ENCODE peak calls at places on chromosomes 5 and 9, in seven cellular contexts. T is T-helper 17 cell, W is coronary artery, Q is aorta, N is brain microvascular endothelial cell, Y is heart right ventricle, F is NCI-H1092. V is an unnamed sample.

GRCh38 chr5:113205807-113206206 is 229.0 kb downstream of the TSSK1B start:
- DNase-seq in F (no peak), N (no peak), W (no peak), T (no peak), Q (no peak), Y (no peak), V (peak)

GRCh38 chr5:173845321-173845720 is 42.8 kb upstream of the CPEB4 start:
- DNase-seq in W (no peak), Y (no peak), T (no peak), Q (no peak), N (no peak), F (no peak), V (no peak)

GRCh38 chr9:112921549-112921948 is 30.9 kb upstream of the SLC46A2 start:
- DNase-seq in W (no peak), Y (no peak), N (peak), Q (no peak), T (no peak), F (peak), V (peak)

GRCh38 chr9:114034176-114034575 is 43.9 kb downstream of the AMBP start:
- DNase-seq in F (no peak), N (no peak), W (peak), Y (no peak), T (no peak), Q (no peak), V (no peak)

GRCh38 chr5:77984587-77984986 is 208.4 kb upstream of the TBCA start:
- DNase-seq in N (no peak), F (no peak), Q (no peak), Y (no peak), W (no peak), T (no peak), V (no peak)

GRCh38 chr9:130962418-130963316 is 23.6 kb upstream of the FIBCD1 start:
- DNase-seq in W (peak), Q (peak), F (no peak), N (peak), T (no peak), Y (no peak), V (peak)

GRCh38 chr5:6449465-6450158 is 953 bp downstream of the UBE2QL1 start:
- DNase-seq in F (no peak), Y (no peak), N (no peak), T (no peak), Q (no peak), W (peak), V (no peak)

GRCh38 chr9:35689601-35690446 is at the start of gene TPM2:
- DNase-seq in T (no peak), Y (peak), F (no peak), W (peak), N (peak), Q (peak), V (no peak)

GRCh38 chr5:30539004-30539634 is 654.4 kb upstream of the CDH6 start:
- DNase-seq in N (peak), T (no peak), Y (peak), W (no peak), F (no peak), Q (peak), V (peak)

GRCh38 chr5:151775025-151775606 is 3.4 kb downstream of the G3BP1 start:
- DNase-seq in F (no peak), Y (no peak), W (no peak), N (no peak), T (no peak), Q (no peak), V (no peak)